ENCODE peak calls at places on chromosome 9, in five cellular contexts. V is stimulated activated CD4-positive, alpha-beta T cell treated with anti-CD3 and anti-CD28 coated beads, Interleukin-4, amount 100 ng/mL, for 4 hours; W is EL; E is NCI-H2081; L is activated CD8-positive, alpha-beta memory T cell treated with anti-CD3 and anti-CD28 coated beads for 24 hours. N is an unnamed sample.
A peak's percentile ranks its signal among the peaks of the same experiment; 100 is the strongest.

GRCh38 chr9:137694962-137695875 is 76.4 kb downstream of the EHMT1 start:
- DNase-seq in V (no peak), W (peak; percentile 30), E (no peak), L (no peak), N (no peak)

GRCh38 chr9:15317836-15318235 is 10.8 kb upstream of the TTC39B start:
- DNase-seq in V (no peak), W (peak; percentile 69), E (no peak), L (no peak), N (no peak)

GRCh38 chr9:89723696-89724095 is 118.9 kb downstream of the GADD45G start:
- DNase-seq in V (no peak), W (no peak), E (no peak), L (no peak), N (no peak)

GRCh38 chr9:134691695-134692572 is 50.3 kb downstream of the COL5A1 start:
- DNase-seq in V (no peak), W (no peak), E (no peak), L (no peak), N (no peak)

GRCh38 chr9:82883436-82883835 is 179.5 kb downstream of the RASEF start:
- DNase-seq in V (no peak), W (no peak), E (no peak), L (no peak), N (no peak)

GRCh38 chr9:89422151-89422918 is 75.6 kb downstream of the SEMA4D start:
- DNase-seq in V (peak; percentile 54), W (peak; percentile 66), E (no peak), L (peak; percentile 90), N (no peak)

GRCh38 chr9:127852829-127853228 is 1.6 kb downstream of the ENG start:
- DNase-seq in V (no peak), W (no peak), E (no peak), L (no peak), N (no peak)

GRCh38 chr9:7320139-7320538 is 479.4 kb downstream of the DMAC1 start:
- DNase-seq in V (no peak), W (peak; percentile 95), E (peak; percentile 23), L (no peak), N (no peak)

GRCh38 chr9:69136185-69136584 is 37.9 kb upstream of the TJP2 start:
- DNase-seq in V (no peak), W (no peak), E (no peak), L (no peak), N (peak; percentile 6)